ENCODE peak calls at places on chromosomes 7 and 10, in eight cellular contexts. W is AG04450, G is A673, F is PC-3, N is endodermal cell, Z is Peyer's patch, J is ascending aorta, K is neural progenitor cell. U is an unnamed sample.
A peak's percentile ranks its signal among the peaks of the same experiment; 100 is the strongest.

GRCh38 chr10:127364034-127364433 is 167.6 kb upstream of the INSYN2A start:
- DNase-seq in K (no peak), F (no peak), G (no peak), Z (no peak), W (no peak), J (no peak), N (no peak), U (no peak)

GRCh38 chr7:128266891-128267839 is 26.1 kb downstream of the LEP start:
- DNase-seq in G (peak; percentile 95), W (no peak), N (peak; percentile 89), Z (peak; percentile 49), K (peak; percentile 73), F (peak; percentile 13), J (no peak), U (peak; percentile 67)

GRCh38 chr7:42065942-42066341 is 171.1 kb downstream of the GLI3 start:
- DNase-seq in G (no peak), K (peak; percentile 93), W (no peak), Z (no peak), F (no peak), J (no peak), N (no peak), U (no peak)

GRCh38 chr7:130139193-130139950 is 65.8 kb downstream of the TMEM209 start:
- DNase-seq in K (no peak), F (no peak), G (no peak), J (no peak), Z (no peak), W (no peak), N (no peak), U (no peak)

GRCh38 chr10:16183989-16184643 is 252.7 kb upstream of the PTER start:
- DNase-seq in K (no peak), W (no peak), N (no peak), G (no peak), F (no peak), J (no peak), Z (no peak), U (no peak)

GRCh38 chr7:42478717-42479116 is 241.7 kb upstream of the GLI3 start:
- DNase-seq in F (no peak), W (no peak), Z (no peak), G (no peak), K (no peak), J (no peak), N (no peak), U (no peak)

GRCh38 chr10:34297551-34298370 is 517.3 kb downstream of the PARD3 start:
- DNase-seq in F (peak; percentile 71), J (no peak), N (no peak), W (no peak), K (no peak), G (no peak), Z (peak; percentile 65), U (no peak)

GRCh38 chr7:94664023-94664422 is 8.1 kb upstream of the SGCE start:
- DNase-seq in K (no peak), W (no peak), G (no peak), F (no peak), N (no peak), J (no peak), Z (no peak), U (no peak)

GRCh38 chr7:36896956-36897594 is 172.8 kb upstream of the AOAH start:
- DNase-seq in G (no peak), N (no peak), J (no peak), W (no peak), Z (no peak), K (no peak), F (no peak), U (no peak)

GRCh38 chr7:63521-64021 is 128.8 kb upstream of the FAM20C start:
- DNase-seq in J (peak; percentile 8), G (no peak), Z (no peak), F (no peak), K (no peak), W (no peak), N (no peak), U (no peak)

GRCh38 chr10:81873932-81874816 is 820 bp upstream of the NRG3 start:
- DNase-seq in F (no peak), Z (no peak), G (no peak), W (no peak), N (peak; percentile 95), K (peak; percentile 95), J (no peak), U (no peak)

GRCh38 chr10:94293344-94293743 is 69.4 kb downstream of the NOC3L start:
- DNase-seq in G (peak; percentile 10), Z (no peak), W (no peak), N (no peak), J (no peak), K (no peak), F (no peak), U (no peak)

GRCh38 chr10:94288361-94289116 is 74.2 kb downstream of the NOC3L start:
- DNase-seq in K (peak; percentile 35), N (peak; percentile 55), Z (no peak), F (no peak), J (no peak), W (no peak), G (no peak), U (no peak)

GRCh38 chr10:94292448-94293118 is 70.2 kb downstream of the NOC3L start:
- DNase-seq in Z (no peak), N (no peak), J (no peak), F (peak; percentile 51), K (no peak), G (peak; percentile 24), W (no peak), U (no peak)

GRCh38 chr10:94299417-94299816 is 63.3 kb downstream of the NOC3L start:
- DNase-seq in J (no peak), G (no peak), Z (no peak), K (no peak), N (no peak), F (peak; percentile 64), W (no peak), U (no peak)

DNA sequence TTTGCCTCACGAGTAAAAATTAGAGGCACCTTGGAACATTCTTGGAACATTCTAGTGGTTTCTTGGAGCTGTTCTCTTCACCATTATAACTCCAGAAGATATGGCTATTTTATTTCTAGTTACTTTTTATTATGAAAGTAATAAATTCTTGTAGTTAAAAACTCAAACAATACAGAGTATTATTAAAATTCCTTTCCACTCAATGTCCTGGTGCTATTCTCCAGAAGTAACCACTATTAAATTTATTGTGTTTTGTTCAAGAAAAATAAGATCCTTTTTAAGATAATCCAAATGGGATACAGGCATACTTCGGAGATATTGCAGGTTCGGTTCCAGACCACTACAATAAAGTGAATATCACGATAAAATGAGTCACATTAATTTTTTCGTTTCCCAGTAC is 68.6 kb downstream of the NOC3L start:
- DNase-seq in G (no peak), N (no peak), Z (no peak), F (no peak), W (no peak), K (no peak), J (no peak), U (no peak)
- H3K27ac ChIP-seq in G (no peak overlapping the region), N (no peak overlapping the region), Z (no peak overlapping the region), F (no peak overlapping the region), W (no peak overlapping the region), K (no peak overlapping the region), J (no peak overlapping the region), U (no peak overlapping the region)

DNA sequence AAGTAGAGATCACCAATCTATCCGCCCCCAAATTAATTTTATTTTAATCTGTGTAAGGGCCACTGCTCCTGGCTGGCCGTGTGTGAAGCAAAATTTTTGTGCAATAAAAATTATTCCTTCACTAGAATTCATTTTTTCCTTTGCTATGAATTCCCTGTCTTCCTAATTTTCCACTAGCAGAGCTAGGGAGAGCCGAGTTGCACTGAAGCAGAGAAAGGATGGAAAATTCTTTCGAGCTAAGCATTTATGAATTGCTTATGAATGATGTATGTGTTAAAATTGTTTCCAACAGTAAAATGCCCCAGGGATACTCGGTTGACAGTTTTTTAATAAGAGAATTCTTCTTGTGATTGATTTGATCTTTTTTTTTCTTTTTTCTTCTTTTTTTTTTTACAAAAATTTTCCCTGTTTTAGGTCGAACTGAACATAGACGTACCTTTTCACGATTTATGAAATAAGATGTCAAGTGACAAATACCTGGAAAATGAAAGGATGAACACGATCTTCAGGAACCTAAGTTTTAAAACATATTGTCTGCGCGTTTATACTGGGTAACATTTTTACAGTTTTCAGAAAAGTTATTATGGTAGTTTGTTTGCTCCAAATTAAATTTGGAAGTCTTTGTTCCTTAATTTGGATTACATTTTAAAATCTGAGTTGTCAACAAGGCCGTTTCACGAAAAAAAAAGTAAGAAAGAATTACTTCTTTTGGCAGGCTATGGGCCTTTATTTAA is 288.8 kb upstream of the NFE2L3 start:
- DNase-seq in K (no peak), Z (no peak), F (no peak), G (no peak), N (no peak), W (no peak), J (no peak), U (no peak)
- H3K27ac ChIP-seq in K (no peak overlapping the region), Z (no peak overlapping the region), F (no peak overlapping the region), G (no peak overlapping the region), N (peak overlapping the region; percentile 50), W (no peak overlapping the region), J (no peak overlapping the region), U (no peak overlapping the region)

GRCh38 chr10:89378006-89378627 is at the start of gene IFIT1B:
- DNase-seq in J (no peak), G (no peak), K (no peak), Z (no peak), F (no peak), W (no peak), N (no peak), U (no peak)

GRCh38 chr10:89384474-89385324 is 6.8 kb downstream of the IFIT1B start:
- DNase-seq in K (no peak), Z (no peak), F (no peak), G (no peak), N (no peak), J (no peak), W (no peak), U (no peak)

GRCh38 chr10:89382757-89383156 is 4.9 kb downstream of the IFIT1B start:
- DNase-seq in K (no peak), G (no peak), F (no peak), J (no peak), N (no peak), W (no peak), Z (no peak), U (no peak)
- H3K27ac ChIP-seq in K (no peak overlapping the region), G (no peak overlapping the region), F (no peak overlapping the region), J (no peak overlapping the region), N (no peak overlapping the region), W (no peak overlapping the region), Z (no peak overlapping the region), U (no peak overlapping the region)

DNA sequence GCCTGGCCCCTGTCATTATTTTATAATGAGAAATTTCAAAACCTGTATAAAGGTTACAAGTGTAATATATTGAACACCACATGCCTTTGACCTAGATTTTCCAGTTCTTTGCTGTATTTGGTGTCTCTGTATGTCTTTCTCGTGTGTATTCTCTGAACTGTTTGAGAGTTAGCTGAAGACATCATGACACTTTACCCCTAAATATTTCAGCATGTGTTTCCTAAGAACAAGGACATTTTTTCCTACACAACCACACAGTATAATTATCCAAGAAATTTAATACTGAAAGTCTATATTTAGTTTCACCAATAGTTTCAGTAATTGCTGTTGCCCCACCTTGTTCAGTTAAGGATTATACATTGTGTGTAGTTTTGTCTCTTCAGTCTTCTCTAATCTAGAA is 14.8 kb downstream of the ZRANB1 start:
- DNase-seq in J (no peak), N (no peak), Z (no peak), K (no peak), F (no peak), W (no peak), G (no peak), U (no peak)
- H3K27ac ChIP-seq in J (no peak overlapping the region), N (no peak overlapping the region), Z (no peak overlapping the region), K (no peak overlapping the region), F (no peak overlapping the region), W (no peak overlapping the region), G (no peak overlapping the region), U (no peak overlapping the region)